ENCODE peak calls at places on chromosomes 11 and 22, in ten cellular contexts. H is activated CD4-positive, alpha-beta T cell treated with anti-CD3 and anti-CD28 coated beads, Interleukin-2, amount 50 U/mL, for 24 hours; F is GM20000; T is GM10248; E is EL; Z is hypothalamus; B is kidney tubule cell; V is globus pallidus; M is H9; U is right lobe of liver. L is an unnamed sample.

GRCh38 chr11:13339196-13340153 is 61.9 kb downstream of the BMAL1 start:
- DNase-seq in H (no peak), F (no peak), T (no peak), E (peak), Z (no peak), B (peak), V (no peak), M (no peak), U (no peak), L (no peak)

GRCh38 chr11:112085822-112086421 is 634 bp downstream of the TIMM8B start:
- DNase-seq in H (peak), F (peak), T (peak), E (peak), Z (no peak), B (peak), V (no peak), M (no peak), U (no peak), L (peak)

GRCh38 chr11:47442514-47442913 is 6.4 kb downstream of the RAPSN start:
- DNase-seq in H (no peak), F (no peak), T (no peak), E (no peak), Z (peak), B (no peak), V (peak), M (no peak), U (no peak), L (no peak)

GRCh38 chr22:32926600-32926999 is 125.1 kb downstream of the TIMP3 start:
- DNase-seq in H (no peak), F (peak), T (peak), E (peak), Z (no peak), B (peak), V (no peak), M (peak), U (no peak), L (peak)

GRCh38 chr11:78801161-78801884 is 226.7 kb upstream of the NARS2 start:
- DNase-seq in H (no peak), F (no peak), T (no peak), E (peak), Z (no peak), B (peak), V (no peak), M (no peak), U (no peak), L (no peak)

GRCh38 chr11:79610678-79611077 is 169.8 kb upstream of the TENM4 start:
- DNase-seq in H (no peak), F (no peak), T (no peak), E (no peak), Z (no peak), B (no peak), V (no peak), M (peak), U (no peak), L (no peak)

GRCh38 chr22:46071451-46072029 is 78.8 kb upstream of the PPARA start:
- DNase-seq in H (no peak), F (no peak), T (no peak), E (peak), Z (peak), B (peak), V (peak), M (peak), U (peak), L (peak)

GRCh38 chr22:43431821-43432554 is 20.2 kb downstream of the MPPED1 start:
- DNase-seq in H (no peak), F (no peak), T (no peak), E (no peak), Z (no peak), B (no peak), V (no peak), M (no peak), U (peak), L (no peak)

GRCh38 chr11:94934362-94934761 is 39.0 kb downstream of the CWC15 start:
- DNase-seq in H (no peak), F (no peak), T (no peak), E (peak), Z (no peak), B (peak), V (no peak), M (peak), U (no peak), L (no peak)

GRCh38 chr22:35991168-35991567 is 37.5 kb downstream of the RBFOX2 start:
- DNase-seq in H (no peak), F (no peak), T (no peak), E (no peak), Z (no peak), B (no peak), V (no peak), M (no peak), U (no peak), L (no peak)

GRCh38 chr11:92550411-92550810 is 325.8 kb downstream of the FAT3 start:
- DNase-seq in H (no peak), F (no peak), T (no peak), E (no peak), Z (no peak), B (no peak), V (peak), M (peak), U (no peak), L (no peak)

GRCh38 chr11:34890089-34890488 is 26.1 kb downstream of the APIP start:
- DNase-seq in H (no peak), F (no peak), T (no peak), E (no peak), Z (no peak), B (no peak), V (peak), M (no peak), U (no peak), L (no peak)

GRCh38 chr11:8693010-8693551 is 10.5 kb downstream of the RPL27A start:
- DNase-seq in H (no peak), F (no peak), T (peak), E (no peak), Z (no peak), B (no peak), V (no peak), M (no peak), U (no peak), L (no peak)

GRCh38 chr11:2123628-2123960 is 15.6 kb downstream of the IGF2 start:
- DNase-seq in H (no peak), F (no peak), T (no peak), E (no peak), Z (no peak), B (no peak), V (no peak), M (no peak), U (peak), L (no peak)

GRCh38 chr11:108340958-108341357 is 118.1 kb downstream of the ATM start:
- DNase-seq in H (no peak), F (no peak), T (no peak), E (no peak), Z (no peak), B (peak), V (no peak), M (peak), U (no peak), L (no peak)

GRCh38 chr11:106422585-106422984 is 345.1 kb downstream of the AASDHPPT start:
- DNase-seq in H (no peak), F (no peak), T (no peak), E (no peak), Z (no peak), B (peak), V (no peak), M (no peak), U (no peak), L (no peak)

GRCh38 chr11:105056446-105056845 is 11.3 kb upstream of the CARD16 start:
- DNase-seq in H (no peak), F (no peak), T (no peak), E (no peak), Z (no peak), B (no peak), V (no peak), M (no peak), U (no peak), L (no peak)

GRCh38 chr11:3781423-3781822 is 15.9 kb downstream of the NUP98 start:
- DNase-seq in H (no peak), F (no peak), T (no peak), E (peak), Z (no peak), B (peak), V (no peak), M (no peak), U (no peak), L (no peak)

L was measured in mucosa of descending colon.